ENCODE peak calls at places on chromosomes 6 and 20, in nine cellular contexts. L is stimulated activated CD8-positive, alpha-beta memory T cell treated with anti-CD3 and anti-CD28 coated beads, Interleukin-4, amount 100 ng/mL, for 1 hour; N is nucleus accumbens; O is tibial artery; H is left kidney; Y is Kasumi-1; E is HFFc6; R is activated CD4-positive, CD25-positive, alpha-beta regulatory T cell treated with anti-CD3 and anti-CD28 coated beads, Interleukin-2, amount 50 U/mL, for 16 hours; A is H9. X is an unnamed sample.

GRCh38 chr6:127201321-127201720 is 65.3 kb upstream of the RNF146 start:
- DNase-seq in O (no peak), Y (no peak), A (no peak), L (no peak), R (no peak), H (no peak), E (peak), N (no peak), X (no peak)

GRCh38 chr6:53956068-53956711 is 155.1 kb upstream of the MLIP start:
- DNase-seq in Y (peak), H (peak), R (no peak), N (peak), A (peak), L (no peak), O (peak), E (peak), X (no peak)

GRCh38 chr20:2509794-2510193 is 1.1 kb upstream of the ZNF343 start:
- DNase-seq in Y (no peak), A (no peak), N (no peak), E (no peak), R (no peak), H (no peak), O (no peak), L (no peak), X (no peak)

GRCh38 chr6:126937426-126937825 is 181.0 kb upstream of the RSPO3 start:
- DNase-seq in L (no peak), N (no peak), A (no peak), Y (no peak), E (no peak), H (no peak), R (no peak), O (no peak), X (no peak)

GRCh38 chr6:37785002-37785687 is 34.4 kb upstream of the ZFAND3 start:
- DNase-seq in H (peak), O (no peak), L (no peak), A (peak), R (no peak), N (no peak), E (no peak), Y (no peak), X (no peak)

GRCh38 chr6:144284753-144285547 is at the start of gene UTRN:
- DNase-seq in H (peak), R (no peak), E (peak), A (peak), O (peak), Y (peak), N (no peak), L (no peak), X (peak)

GRCh38 chr20:62362590-62362940 is 4.5 kb downstream of the LAMA5 start:
- DNase-seq in L (no peak), O (no peak), N (no peak), R (no peak), Y (no peak), E (no peak), A (peak), H (peak), X (no peak)

GRCh38 chr20:59181936-59182335 is 18.3 kb downstream of the ZNF831 start:
- DNase-seq in Y (no peak), R (no peak), O (no peak), A (no peak), H (no peak), L (no peak), E (no peak), N (no peak), X (no peak)

GRCh38 chr6:160042788-160043301 is 74.0 kb downstream of the IGF2R start:
- DNase-seq in Y (no peak), L (no peak), E (no peak), R (no peak), N (no peak), A (no peak), O (no peak), H (no peak), X (no peak)

X was measured in esophagus squamous epithelium.